ENCODE peak calls at places on chromosome X, in four cellular contexts. J is H1, R is A549, V is K562. T is an unnamed sample.

GRCh38 chrX:48520455-48520854 is 1.2 kb upstream of the EBP start:
- DNase-seq in J (no peak), R (no peak), V (no peak), T (no peak)

GRCh38 chrX:84729809-84730208 is 227.6 kb upstream of the HDX start:
- DNase-seq in J (no peak), R (peak), V (peak), T (peak)

GRCh38 chrX:112839856-112840255 is 775 bp downstream of the AMOT start:
- DNase-seq in J (no peak), R (no peak), V (no peak), T (no peak)

GRCh38 chrX:110402091-110402854 is 43.6 kb downstream of the RTL9 start:
- DNase-seq in J (no peak), R (peak), V (peak), T (no peak)

GRCh38 chrX:132480581-132481203 is 8.1 kb downstream of the MBNL3 start:
- DNase-seq in J (no peak), R (no peak), V (no peak), T (peak)

GRCh38 chrX:19888419-19888879 is 1.0 kb upstream of the SH3KBP1 start:
- DNase-seq in J (no peak), R (peak), V (peak), T (peak)

GRCh38 chrX:112266136-112266535 is 183.6 kb upstream of the TRPC5 start:
- DNase-seq in J (no peak), R (no peak), V (no peak), T (no peak)

GRCh38 chrX:68916891-68917290 is 88.1 kb downstream of the EFNB1 start:
- DNase-seq in J (no peak), R (no peak), V (no peak), T (no peak)

GRCh38 chrX:41522681-41523080 is 75.5 kb downstream of the NYX start:
- DNase-seq in J (no peak), R (no peak), V (no peak), T (no peak)

GRCh38 chrX:151987108-151987507 is 12.6 kb upstream of the GABRE start:
- DNase-seq in J (no peak), R (no peak), V (no peak), T (no peak)

GRCh38 chrX:74492720-74493201 is 71.5 kb downstream of the SLC16A2 start:
- DNase-seq in J (peak), R (no peak), V (peak), T (no peak)

GRCh38 chrX:121216979-121217378 is 169.6 kb downstream of the GLUD2 start:
- DNase-seq in J (no peak), R (no peak), V (no peak), T (no peak)

GRCh38 chrX:122914256-122914655 is 269.8 kb upstream of the GRIA3 start:
- DNase-seq in J (no peak), R (no peak), V (no peak), T (no peak)

GRCh38 chrX:1593286-1594271 is 2.2 kb downstream of the AKAP17A start:
- DNase-seq in J (no peak), R (no peak), V (no peak), T (no peak)

GRCh38 chrX:139058831-139059495 is 347.4 kb upstream of the FGF13 start:
- DNase-seq in J (no peak), R (no peak), V (peak), T (no peak)

GRCh38 chrX:55452825-55453124 is 848 bp downstream of the MAGEH1 start:
- DNase-seq in J (no peak), R (no peak), V (peak), T (no peak)

GRCh38 chrX:98605941-98606340 is 1722.2 kb downstream of the RPA4 start:
- DNase-seq in J (no peak), R (no peak), V (no peak), T (no peak)

GRCh38 chrX:111444881-111445280 is 32.9 kb upstream of the DCX start:
- DNase-seq in J (no peak), R (no peak), V (no peak), T (no peak)

GRCh38 chrX:104913348-104913747 is 307.1 kb downstream of the TEX13A start:
- DNase-seq in J (no peak), R (no peak), V (peak), T (peak)

GRCh38 chrX:11239230-11239629 is 54.0 kb upstream of the AMELX start:
- DNase-seq in J (no peak), R (no peak), V (peak), T (no peak)

GRCh38 chrX:110964761-110965160 is 131.2 kb upstream of the PAK3 start:
- DNase-seq in J (peak), R (no peak), V (no peak), T (no peak)

GRCh38 chrX:13518126-13518525 is 51.3 kb upstream of the EGFL6 start:
- DNase-seq in J (no peak), R (no peak), V (no peak), T (no peak)

GRCh38 chrX:9562851-9563250 is 98.0 kb downstream of the TBL1X start:
- DNase-seq in J (no peak), R (peak), V (no peak), T (no peak)

GRCh38 chrX:13008189-13008533 is 33.3 kb downstream of the TMSB4X start:
- DNase-seq in J (no peak), R (no peak), V (no peak), T (no peak)

GRCh38 chrX:18410038-18410437 is 15.4 kb upstream of the CDKL5 start:
- DNase-seq in J (no peak), R (peak), V (no peak), T (peak)

GRCh38 chrX:148871422-148872152 is 371.2 kb downstream of the AFF2 start:
- DNase-seq in J (no peak), R (no peak), V (no peak), T (no peak)

GRCh38 chrX:22800360-22800759 is 199.4 kb upstream of the DDX53 start:
- DNase-seq in J (no peak), R (no peak), V (no peak), T (peak)

GRCh38 chrX:50103866-50104566 is 96.8 kb downstream of the AKAP4 start:
- DNase-seq in J (no peak), R (no peak), V (peak), T (peak)

GRCh38 chrX:71994601-71995000 is 84.0 kb downstream of the NHSL2 start:
- DNase-seq in J (no peak), R (no peak), V (no peak), T (no peak)

GRCh38 chrX:28550331-28550872 is 36.8 kb upstream of the IL1RAPL1 start:
- DNase-seq in J (no peak), R (no peak), V (no peak), T (no peak)

GRCh38 chrX:112840382-112841113 is at the start of gene AMOT:
- DNase-seq in J (peak), R (peak), V (peak), T (peak)

GRCh38 chrX:74523224-74523623 is 91.2 kb downstream of the RLIM start:
- DNase-seq in J (no peak), R (no peak), V (no peak), T (no peak)

GRCh38 chrX:48508400-48509244 is at the start of gene PORCN:
- DNase-seq in J (peak), R (peak), V (peak), T (peak)

GRCh38 chrX:132169554-132169953 is 41.7 kb upstream of the FRMD7 start:
- DNase-seq in J (no peak), R (no peak), V (no peak), T (no peak)

DNA sequence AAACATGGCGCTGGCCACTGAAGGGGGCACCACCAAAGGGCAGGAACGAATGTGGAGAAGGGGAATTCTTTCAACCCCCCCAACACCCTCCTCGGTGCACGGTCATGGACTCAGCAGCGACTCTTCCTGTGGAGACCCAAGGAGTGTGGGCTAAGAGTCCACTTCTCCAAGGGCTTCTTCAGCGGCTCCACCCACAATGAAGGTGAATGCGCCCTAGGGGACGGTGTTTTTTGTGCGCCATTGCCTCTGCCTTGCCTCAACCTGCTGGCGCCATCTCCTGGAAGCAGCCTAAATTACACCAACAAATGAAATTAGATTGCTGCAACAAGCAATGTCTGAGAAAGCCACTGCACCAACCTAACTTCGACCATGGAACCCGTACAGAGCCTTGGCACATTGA is 169.2 kb upstream of the MAGEB18 start:
- DNase-seq in J (peak), R (no peak), V (peak), T (peak)
- TF ChIP-seq JUN in J (no peak), R (no peak), V (no peak), T (no peak)

DNA sequence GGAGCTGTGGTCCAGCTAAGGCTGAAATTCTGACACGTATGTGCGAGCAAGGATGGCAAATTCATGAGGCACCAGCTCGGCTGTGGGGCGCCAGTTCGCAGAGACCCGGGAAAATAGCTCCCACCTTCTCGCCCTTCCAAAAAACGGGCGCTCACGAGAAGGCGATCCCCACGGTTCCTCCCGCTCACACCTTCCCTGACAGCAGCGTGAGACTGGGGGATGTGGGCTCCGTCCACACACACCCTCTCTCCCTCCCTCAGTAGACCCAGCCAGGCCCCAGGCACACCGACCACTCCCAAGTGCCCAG is 584 bp downstream of the GPC3 start:
- DNase-seq in J (no peak), R (no peak), V (no peak), T (no peak)
- H3K4me3 ChIP-seq in J (peak), R (no peak), V (no peak), T (no peak)

GRCh38 chrX:78593701-78594100 is 65.4 kb downstream of the RTL3 start:
- DNase-seq in J (no peak), R (no peak), V (no peak), T (no peak)
- TF ChIP-seq JUN in J (no peak), R (no peak), V (no peak), T (no peak)

GRCh38 chrX:153944800-153945150 is 332 bp upstream of the RENBP start:
- DNase-seq in J (no peak), R (no peak), V (no peak), T (no peak)

GRCh38 chrX:153938226-153938786 is 3.5 kb upstream of the NAA10 start:
- DNase-seq in J (no peak), R (no peak), V (no peak), T (no peak)

GRCh38 chrX:153939573-153939972 is 4.7 kb upstream of the NAA10 start:
- DNase-seq in J (no peak), R (no peak), V (no peak), T (no peak)

GRCh38 chrX:153944140-153944799 is at the start of gene RENBP:
- DNase-seq in J (no peak), R (no peak), V (peak), T (no peak)

GRCh38 chrX:153941331-153942252 is 2.9 kb downstream of the RENBP start:
- DNase-seq in J (no peak), R (no peak), V (peak), T (no peak)
- H3K4me3 ChIP-seq in J (no peak), R (no peak), V (peak), T (no peak)

DNA sequence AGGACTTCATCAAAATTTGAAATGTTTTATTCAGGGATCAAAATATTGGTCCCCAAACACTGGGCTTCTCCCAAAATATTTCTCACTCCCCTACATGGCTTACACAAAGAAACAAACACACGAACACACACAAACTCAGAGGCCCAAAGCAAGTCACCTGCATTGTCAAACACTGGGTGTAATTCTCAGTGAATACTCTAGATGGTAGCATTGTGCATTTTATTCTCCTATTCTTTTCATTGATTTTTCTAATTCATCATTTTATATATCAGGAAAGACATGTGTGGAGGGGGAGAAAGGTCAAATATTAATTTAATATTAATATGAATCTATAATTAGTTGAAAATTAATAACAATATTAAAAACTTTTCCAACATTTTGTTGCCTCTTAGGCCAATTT is 72.3 kb upstream of the TNMD start:
- DNase-seq in J (no peak), R (peak), V (peak), T (peak)
- TF ChIP-seq JUN in J (no peak), R (no peak), V (no peak), T (no peak)

GRCh38 chrX:136041254-136041812 is 56.1 kb downstream of the SLC9A6 start:
- DNase-seq in J (no peak), R (no peak), V (no peak), T (no peak)

GRCh38 chrX:136039968-136040367 is 54.7 kb downstream of the SLC9A6 start:
- DNase-seq in J (no peak), R (no peak), V (no peak), T (no peak)

GRCh38 chrX:136035663-136036062 is 50.4 kb downstream of the SLC9A6 start:
- DNase-seq in J (no peak), R (no peak), V (no peak), T (no peak)

GRCh38 chrX:136034622-136035021 is 49.4 kb downstream of the SLC9A6 start:
- DNase-seq in J (no peak), R (no peak), V (no peak), T (no peak)

DNA sequence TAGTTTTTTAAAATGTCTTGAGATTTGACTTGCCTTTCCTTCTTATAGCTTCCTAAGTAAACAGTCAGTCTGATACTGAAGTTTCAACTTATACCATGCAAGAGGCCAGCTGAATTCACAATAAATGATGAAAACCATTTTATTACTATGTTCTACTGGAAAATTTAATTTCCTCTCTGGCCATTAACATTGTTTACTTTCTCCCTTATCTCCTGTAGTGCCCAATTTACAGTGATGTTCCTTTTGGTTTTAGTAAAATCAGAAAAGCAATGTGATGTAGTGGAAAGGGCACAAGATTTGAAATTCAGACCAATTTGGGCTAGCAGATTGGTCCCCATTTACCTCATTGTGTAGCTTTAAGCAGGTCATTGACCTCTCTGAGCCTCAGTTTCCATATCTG is 54.2 kb downstream of the SLC9A6 start:
- DNase-seq in J (no peak), R (no peak), V (no peak), T (no peak)
- H3K4me3 ChIP-seq in J (no peak), R (no peak), V (no peak), T (no peak)

T was measured in endothelial cell of umbilical vein.